ENCODE peak calls at places on chromosomes 3 and 15, in five cellular contexts. F, Z, X, Q and I are unnamed samples. For H3K4me1, H3K9me3 and H3K36me3, the result is how much of the 10 kb centered on the place peaks cover.

GRCh38 chr15:98442379-98442833 is 205.9 kb upstream of the IGF1R start:
- DNase-seq in F (no peak), X (no peak), Z (peak), Q (peak), I (no peak)

GRCh38 chr3:46971742-46972141 is 4.8 kb downstream of the CCDC12 start:
- DNase-seq in X (no peak), Z (no peak), Q (no peak), F (no peak), I (no peak)

GRCh38 chr15:101323793-101324505 is 28.9 kb upstream of the SNRPA1 start:
- DNase-seq in Q (no peak), Z (no peak), X (peak), F (no peak), I (no peak)

GRCh38 chr15:55133972-55134371 is 62.8 kb downstream of the RSL24D1 start:
- DNase-seq in Q (no peak), F (no peak), Z (no peak), X (no peak), I (no peak)

GRCh38 chr3:45545476-45545875 is 49.1 kb upstream of the LIMD1 start:
- DNase-seq in F (no peak), Q (no peak), Z (no peak), X (no peak), I (no peak)

GRCh38 chr15:75731248-75732100 is 18.8 kb upstream of the CSPG4 start:
- DNase-seq in F (peak), X (no peak), Q (no peak), Z (no peak), I (peak)

GRCh38 chr15:49827311-49827710 is 206.5 kb downstream of the DTWD1 start:
- DNase-seq in Z (no peak), X (no peak), F (no peak), Q (no peak), I (no peak)

GRCh38 chr3:10248984-10249748 is 907 bp downstream of the TATDN2 start:
- DNase-seq in Q (peak), F (peak), X (no peak), Z (no peak), I (peak)

GRCh38 chr3:45612918-45613602 is 18.5 kb downstream of the LIMD1 start:
- DNase-seq in F (no peak), X (no peak), Z (no peak), Q (no peak), I (no peak)

GRCh38 chr3:135762188-135762853 is 203.2 kb upstream of the PPP2R3A start:
- DNase-seq in Q (no peak), Z (no peak), F (no peak), X (no peak), I (no peak)

GRCh38 chr3:135491478-135491877 is 474.1 kb upstream of the PPP2R3A start:
- DNase-seq in Z (no peak), X (no peak), F (no peak), Q (no peak), I (no peak)

GRCh38 chr15:76994001-76994400 is 925 bp upstream of the PSTPIP1 start:
- DNase-seq in Q (no peak), Z (no peak), F (peak), X (peak), I (peak)

GRCh38 chr3:11381563-11381962 is 109.4 kb downstream of the ATG7 start:
- DNase-seq in Z (no peak), F (no peak), X (no peak), Q (no peak), I (no peak)

GRCh38 chr15:100878130-100878529 is 1.5 kb upstream of the ALDH1A3 start:
- DNase-seq in F (no peak), Z (no peak), Q (no peak), X (no peak), I (no peak)

GRCh38 chr3:158776531-158776930 is 25.3 kb upstream of the MFSD1 start:
- DNase-seq in Q (no peak), Z (no peak), X (no peak), F (no peak), I (no peak)

GRCh38 chr15:62059108-62059817 is 984 bp downstream of the VPS13C start:
- DNase-seq in F (no peak), Z (no peak), X (no peak), Q (peak), I (no peak)

GRCh38 chr3:115699741-115700140 is 76.4 kb downstream of the GAP43 start:
- DNase-seq in Q (no peak), X (no peak), Z (no peak), F (no peak), I (no peak)

GRCh38 chr15:52488830-52489229 is 39.9 kb downstream of the MYO5A start:
- DNase-seq in X (no peak), F (no peak), Q (no peak), Z (no peak), I (no peak)

GRCh38 chr3:123026551-123027291 is 842 bp downstream of the SEMA5B start:
- DNase-seq in F (peak), Z (no peak), Q (no peak), X (no peak), I (no peak)

GRCh38 chr15:35958021-35958420 is 412.1 kb upstream of the DPH6 start:
- DNase-seq in X (no peak), F (no peak), Z (no peak), Q (no peak), I (no peak)

GRCh38 chr3:184315506-184315867 is 1.1 kb downstream of the EIF4G1 start:
- DNase-seq in Q (no peak), X (no peak), F (no peak), Z (no peak), I (no peak)

DNA sequence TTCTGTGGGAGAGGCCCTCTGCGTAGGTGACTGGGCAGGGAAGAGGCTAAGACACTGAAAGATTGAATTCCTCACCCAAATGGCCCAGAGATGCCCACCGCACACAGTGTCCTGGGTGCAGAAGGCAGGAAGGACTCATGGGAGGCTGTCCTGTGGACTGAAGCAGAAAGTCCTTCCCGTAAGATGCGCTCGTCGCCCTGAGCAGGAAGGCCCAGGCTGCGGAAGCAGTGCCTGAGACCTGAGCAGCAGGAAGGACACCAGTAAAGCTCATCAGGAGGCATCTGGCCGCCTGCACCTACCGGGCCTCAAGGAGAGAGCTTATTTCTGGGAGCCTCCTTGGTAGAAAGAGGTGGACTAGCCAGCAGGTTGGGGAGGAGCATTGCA is 3.3 kb downstream of the PAK6 start:
- DNase-seq in Q (no peak), F (no peak), Z (no peak), X (no peak), I (no peak)
- H3K4me1 ChIP-seq in Q (under half), F (under half), Z (under half), X (under half), I (under half)

GRCh38 chr3:43013256-43013655 is 34.1 kb downstream of the GASK1A start:
- DNase-seq in Z (no peak), X (no peak), F (no peak), Q (no peak), I (no peak)
- H3K9me3 ChIP-seq in Z (half or more), X (under half), F (under half), Q (under half), I (under half)

GRCh38 chr15:59191855-59192237 is 14.8 kb upstream of the LDHAL6B start:
- DNase-seq in Q (peak), Z (no peak), X (no peak), F (no peak), I (no peak)
- H3K36me3 ChIP-seq in Q (under half), Z (under half), X (under half), F (half or more), I (under half)

DNA sequence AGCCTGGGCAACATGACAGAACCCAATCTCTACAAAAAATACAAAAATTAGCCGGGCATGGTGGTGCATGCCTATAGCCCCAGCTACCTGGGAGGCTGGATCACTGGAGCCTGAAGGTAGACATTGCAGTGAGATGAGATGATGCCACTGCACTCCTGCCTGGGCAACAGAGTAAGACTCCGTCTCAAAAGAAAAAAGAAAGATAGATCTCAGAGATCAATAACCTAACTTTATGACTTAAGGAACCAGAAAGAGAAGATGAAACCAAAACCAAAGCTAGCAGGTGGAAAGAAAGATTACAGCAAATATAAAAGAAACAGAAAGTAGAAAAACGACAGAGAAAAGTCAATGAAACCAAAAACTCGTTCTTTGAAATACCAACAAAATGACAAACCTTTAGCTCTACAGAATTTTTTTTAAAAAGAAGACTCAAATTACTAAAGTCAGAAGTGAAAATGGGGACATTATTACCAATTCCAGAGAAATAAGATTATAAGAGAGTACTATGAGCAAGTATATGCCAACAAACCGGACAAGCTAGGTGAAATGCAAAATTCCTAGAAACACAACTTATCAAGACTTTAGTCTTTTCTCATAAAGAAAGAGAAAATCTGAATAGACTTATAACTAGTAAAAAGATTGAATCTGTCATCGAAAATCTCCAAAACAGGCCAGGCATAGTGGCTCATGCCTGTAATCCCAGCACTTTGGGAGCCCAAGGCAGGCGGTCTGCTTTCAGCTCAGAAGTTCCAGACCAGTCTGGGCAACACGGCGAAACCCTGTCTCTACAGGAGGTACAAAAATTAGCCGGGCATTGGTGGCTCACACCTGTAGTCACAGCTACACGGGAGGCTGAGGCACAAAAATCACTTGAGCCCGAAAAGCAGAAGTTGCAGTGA is 35.1 kb downstream of the ACAP2 start:
- DNase-seq in F (no peak), Z (no peak), X (no peak), Q (no peak), I (no peak)
- H3K4me1 ChIP-seq in F (under half), Z (under half), X (under half), Q (under half), I (under half)

GRCh38 chr3:541328-541727 is 344.8 kb downstream of the CHL1 start:
- DNase-seq in Z (no peak), Q (no peak), F (no peak), X (no peak), I (no peak)

GRCh38 chr3:536417-536813 is 339.9 kb downstream of the CHL1 start:
- DNase-seq in X (no peak), F (no peak), Q (no peak), Z (no peak), I (no peak)

GRCh38 chr3:535566-536416 is 339.2 kb downstream of the CHL1 start:
- DNase-seq in Z (peak), X (no peak), Q (no peak), F (peak), I (peak)
- H3K9me3 ChIP-seq in Z (under half), X (under half), Q (under half), F (under half), I (under half)